ENCODE peak calls at places on chromosome 17, in six cellular contexts. M is keratinocyte, B is GM23248, E is DND-41, N is GM23338, U is MM.1S. H is an unnamed sample.

GRCh38 chr17:21034350-21035235 is 8.2 kb downstream of the USP22 start:
- DNase-seq in B (peak; percentile 40), E (no peak), U (peak; percentile 85), M (no peak), N (peak; percentile 44), H (no peak)

GRCh38 chr17:57375040-57375769 is 118.9 kb downstream of the MSI2 start:
- DNase-seq in U (no peak), B (no peak), M (no peak), N (no peak), E (no peak), H (no peak)

GRCh38 chr17:57868007-57868774 is 18.3 kb upstream of the MRPS23 start:
- DNase-seq in B (peak; percentile 92), U (peak; percentile 39), N (peak; percentile 86), M (no peak), E (peak; percentile 88), H (peak; percentile 93)

GRCh38 chr17:73262676-73263642 is 1.3 kb upstream of the CPSF4L start:
- DNase-seq in E (no peak), B (no peak), M (no peak), U (no peak), N (peak; percentile 54), H (no peak)

GRCh38 chr17:6753006-6753445 is 2.8 kb upstream of the XAF1 start:
- DNase-seq in B (peak; percentile 88), U (no peak), N (peak; percentile 56), M (no peak), E (peak; percentile 72), H (peak; percentile 44)

GRCh38 chr17:76147211-76148014 is 6.4 kb upstream of the FOXJ1 start:
- DNase-seq in N (peak; percentile 48), E (no peak), M (no peak), B (peak; percentile 48), U (no peak), H (peak; percentile 78)

GRCh38 chr17:6352016-6352415 is 82.9 kb downstream of the AIPL1 start:
- DNase-seq in M (no peak), N (no peak), E (no peak), U (no peak), B (no peak), H (no peak)

GRCh38 chr17:36641331-36641876 is 40.0 kb downstream of the MRM1 start:
- DNase-seq in N (peak; percentile 76), U (no peak), E (no peak), M (no peak), B (no peak), H (no peak)

GRCh38 chr17:9725575-9725974 is 65.8 kb downstream of the DHRS7C start:
- DNase-seq in N (no peak), E (no peak), M (no peak), U (no peak), B (peak; percentile 14), H (no peak)

GRCh38 chr17:60354223-60354622 is 37.7 kb downstream of the USP32 start:
- DNase-seq in N (no peak), E (no peak), U (no peak), M (no peak), B (peak; percentile 82), H (peak; percentile 92)

GRCh38 chr17:30241051-30241450 is 5.6 kb upstream of the SLC6A4 start:
- DNase-seq in M (no peak), E (no peak), U (no peak), N (no peak), B (no peak), H (no peak)

GRCh38 chr17:43477832-43478634 is 5.7 kb upstream of the DHX8 start:
- DNase-seq in M (no peak), N (no peak), B (peak; percentile 57), E (no peak), U (no peak), H (no peak)

GRCh38 chr17:17669081-17669850 is 12.0 kb upstream of the RAI1 start:
- DNase-seq in M (no peak), B (no peak), U (no peak), N (no peak), E (peak; percentile 31), H (no peak)

GRCh38 chr17:7782237-7782636 is 51.8 kb upstream of the KDM6B start:
- DNase-seq in E (no peak), M (no peak), B (peak; percentile 67), N (no peak), U (no peak), H (peak; percentile 43)

GRCh38 chr17:43813386-43813785 is 19.6 kb downstream of the MPP3 start:
- DNase-seq in B (no peak), U (no peak), E (no peak), M (no peak), N (no peak), H (no peak)

GRCh38 chr17:72476575-72476986 is 355.8 kb downstream of the SOX9 start:
- DNase-seq in N (peak; percentile 94), B (no peak), M (no peak), E (no peak), U (no peak), H (no peak)

GRCh38 chr17:62692721-62693431 is 65.4 kb downstream of the MRC2 start:
- DNase-seq in M (no peak), U (no peak), N (peak; percentile 89), E (no peak), B (peak; percentile 61), H (peak; percentile 50)

GRCh38 chr17:49018673-49019215 is 21.6 kb downstream of the IGF2BP1 start:
- DNase-seq in N (no peak), U (no peak), E (no peak), B (no peak), M (no peak), H (no peak)

GRCh38 chr17:38534498-38534885 is 71.3 kb downstream of the SRCIN1 start:
- DNase-seq in U (no peak), E (no peak), B (no peak), M (no peak), N (no peak), H (no peak)

GRCh38 chr17:61387011-61387410 is 12.6 kb upstream of the TBX2 start:
- DNase-seq in B (no peak), U (no peak), E (no peak), N (no peak), M (no peak), H (no peak)

GRCh38 chr17:12037970-12038369 is 17.3 kb downstream of the MAP2K4 start:
- DNase-seq in U (no peak), N (no peak), E (no peak), M (no peak), B (no peak), H (no peak)

GRCh38 chr17:61338000-61338864 is 61.4 kb upstream of the TBX2 start:
- DNase-seq in E (no peak), N (no peak), U (no peak), M (no peak), B (peak; percentile 95), H (peak; percentile 99)

GRCh38 chr17:59361386-59361785 is 29.9 kb downstream of the YPEL2 start:
- DNase-seq in M (no peak), B (peak; percentile 97), E (no peak), N (no peak), U (no peak), H (peak; percentile 62)

GRCh38 chr17:56708670-56709410 is 115.3 kb downstream of the NOG start:
- DNase-seq in U (no peak), N (no peak), B (no peak), E (no peak), M (no peak), H (no peak)

GRCh38 chr17:43366809-43367587 is 31.8 kb upstream of the ARL4D start:
- DNase-seq in N (peak; percentile 48), M (no peak), B (peak; percentile 13), E (peak; percentile 41), U (no peak), H (no peak)

GRCh38 chr17:70796757-70797156 is 627.4 kb downstream of the KCNJ2 start:
- DNase-seq in E (no peak), M (no peak), N (no peak), U (no peak), B (no peak), H (peak; percentile 7)

GRCh38 chr17:39213852-39214251 is 11.9 kb downstream of the STAC2 start:
- DNase-seq in U (no peak), E (no peak), N (no peak), B (peak; percentile 45), M (no peak), H (peak; percentile 59)

GRCh38 chr17:73798111-73798748 is 154.0 kb upstream of the SDK2 start:
- DNase-seq in U (no peak), E (no peak), B (peak; percentile 96), M (peak; percentile 19), N (no peak), H (peak; percentile 97)

DNA sequence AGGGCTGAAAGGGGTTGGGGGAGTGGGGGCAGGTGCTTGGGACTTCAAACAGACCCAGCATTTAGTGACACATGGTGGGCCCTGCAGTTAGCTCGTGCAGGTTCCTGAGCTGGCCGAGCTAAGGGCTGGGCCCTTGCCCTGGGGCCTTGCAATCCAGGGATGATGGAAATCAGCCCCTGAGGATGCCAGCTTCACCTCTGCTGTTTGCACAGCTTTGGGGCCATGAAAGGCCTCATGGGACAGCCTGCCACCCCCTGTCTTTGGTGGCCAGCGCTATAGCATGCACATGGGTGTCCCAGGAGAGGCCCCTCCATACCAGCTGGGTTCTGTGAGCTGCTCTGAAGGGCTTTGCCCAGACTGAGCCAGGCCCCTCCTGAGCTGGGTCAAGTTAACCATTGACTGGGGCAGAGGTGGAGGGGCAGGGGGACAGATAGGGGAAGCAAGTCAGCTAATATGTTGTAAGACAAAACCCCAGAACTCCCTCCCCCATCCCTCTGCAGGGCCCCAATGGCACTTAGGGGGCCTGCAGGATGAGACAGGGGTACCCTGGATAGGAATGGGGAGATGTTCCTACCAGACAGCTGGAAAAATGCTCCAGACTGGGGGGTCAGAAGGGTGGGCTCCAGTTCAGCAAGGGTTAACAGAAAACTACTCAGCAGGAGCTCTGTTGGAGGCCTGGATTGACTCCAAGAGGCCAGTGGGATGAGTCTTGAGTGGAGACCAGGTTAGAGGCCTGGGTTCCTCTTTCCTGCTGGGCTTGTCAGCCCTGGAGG is 679 bp downstream of the PRR15L start:
- DNase-seq in E (no peak), B (peak; percentile 12), U (no peak), N (no peak), M (no peak), H (peak; percentile 25)
- H3K4me3 ChIP-seq in E (no peak overlapping the region), B (no peak overlapping the region), U (peak overlapping the region; percentile 7), N (peak overlapping the region; percentile 44), M (no peak overlapping the region), H (peak overlapping the region; percentile 42)

GRCh38 chr17:81831957-81832607 is 1.0 kb downstream of the MCRIP1 start:
- DNase-seq in E (peak; percentile 81), B (peak; percentile 89), M (no peak), U (no peak), N (no peak), H (no peak)
- H2AFZ ChIP-seq in E (peak overlapping the region; percentile 48), B (peak overlapping the region; percentile 60), M (no peak overlapping the region), U (peak overlapping the region; percentile 82), N (no peak overlapping the region), H (peak overlapping the region; percentile 81)

GRCh38 chr17:27456681-27457404 is 595 bp downstream of the KSR1 start:
- DNase-seq in E (no peak), B (peak; percentile 38), U (no peak), M (no peak), N (peak; percentile 38), H (no peak)
- TF ChIP-seq EZH2 in E (no peak), B (no peak), U (no peak), M (peak; percentile 57), N (no peak), H (no peak)

DNA sequence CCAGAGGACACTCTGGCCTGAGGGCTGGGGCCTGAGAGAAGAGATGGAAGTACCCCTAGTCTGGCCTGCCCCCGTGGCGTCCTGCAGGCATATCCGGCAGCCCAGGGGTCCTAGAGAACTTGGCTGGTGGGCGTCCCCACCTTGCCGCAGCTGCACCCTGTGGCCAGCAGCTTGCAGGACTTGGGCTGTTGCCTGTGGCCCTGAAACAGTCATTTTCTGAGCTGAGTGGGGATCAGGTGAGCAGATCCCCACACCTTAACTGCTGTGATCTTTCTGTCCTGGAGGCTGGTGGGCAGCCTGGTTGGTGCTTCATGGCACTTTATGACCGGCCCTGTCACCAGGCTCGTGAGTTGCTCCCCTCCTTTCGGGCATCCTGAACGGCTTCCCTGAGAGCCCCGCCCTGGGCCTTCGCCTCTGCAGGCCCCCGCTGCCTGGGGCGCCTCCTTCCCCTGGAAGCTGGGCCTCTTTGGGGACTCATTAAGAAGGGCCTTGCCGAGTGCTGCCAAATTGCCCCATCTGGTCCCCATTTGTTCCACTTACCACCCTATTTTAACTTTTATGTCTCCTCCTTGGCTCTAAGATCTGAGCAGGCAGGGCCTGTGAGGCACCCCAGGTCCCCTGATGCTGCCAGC is 298.7 kb downstream of the SEC14L1 start:
- DNase-seq in E (no peak), M (no peak), N (no peak), B (peak; percentile 38), U (no peak), H (no peak)
- H3K4me3 ChIP-seq in E (no peak overlapping the region), M (no peak overlapping the region), N (no peak overlapping the region), B (no peak overlapping the region), U (no peak overlapping the region), H (no peak overlapping the region)